ENCODE peak calls at places on chromosome 5, in eight cellular contexts. V is nephron progenitor cell, G is spleen, W is natural killer cell, C is HFF-Myc, Q is WERI-Rb-1, X is cardiac fibroblast, J is tibial nerve. R is an unnamed sample.

GRCh38 chr5:126122942-126123341 is 300.3 kb upstream of the GRAMD2B start:
- DNase-seq in X (no peak), J (no peak), G (no peak), C (no peak), V (no peak), Q (no peak), W (no peak), R (no peak)

GRCh38 chr5:27908341-27908740 is 870.0 kb upstream of the CDH9 start:
- DNase-seq in Q (no peak), V (no peak), J (no peak), C (no peak), G (no peak), W (no peak), X (no peak), R (no peak)

GRCh38 chr5:128174951-128175350 is 91.4 kb downstream of the SLC12A2 start:
- DNase-seq in J (no peak), V (no peak), W (no peak), C (no peak), X (peak; percentile 84), G (no peak), Q (no peak), R (no peak)

GRCh38 chr5:9920696-9921095 is 290.5 kb upstream of the TAS2R1 start:
- DNase-seq in J (no peak), G (no peak), W (no peak), Q (peak; percentile 32), V (no peak), C (no peak), X (no peak), R (no peak)

GRCh38 chr5:92543246-92543645 is 1037.8 kb downstream of the NR2F1-AS1 start:
- DNase-seq in J (no peak), C (no peak), Q (no peak), X (peak; percentile 46), W (no peak), G (no peak), V (no peak), R (no peak)

GRCh38 chr5:87195104-87195581 is 72.5 kb upstream of the RASA1 start:
- DNase-seq in V (no peak), X (peak; percentile 86), C (peak; percentile 43), J (no peak), G (no peak), Q (no peak), W (no peak), R (no peak)

GRCh38 chr5:109161914-109162683 is 247.7 kb downstream of the PJA2 start:
- DNase-seq in Q (no peak), X (peak; percentile 82), J (no peak), V (no peak), C (no peak), W (no peak), G (no peak), R (no peak)

GRCh38 chr5:98108497-98108896 is 665.0 kb upstream of the RGMB start:
- DNase-seq in Q (no peak), W (no peak), C (peak; percentile 78), V (no peak), J (no peak), X (peak; percentile 98), G (no peak), R (no peak)

GRCh38 chr5:135885031-135885430 is 10.6 kb downstream of the IL9 start:
- DNase-seq in J (no peak), G (no peak), V (no peak), C (no peak), X (no peak), Q (no peak), W (no peak), R (no peak)

GRCh38 chr5:135880801-135881200 is 14.8 kb downstream of the IL9 start:
- DNase-seq in G (no peak), C (no peak), Q (no peak), X (no peak), W (no peak), V (no peak), J (no peak), R (no peak)

GRCh38 chr5:135883026-135883425 is 12.6 kb downstream of the IL9 start:
- DNase-seq in X (no peak), J (no peak), G (no peak), V (no peak), Q (no peak), C (no peak), W (no peak), R (no peak)

GRCh38 chr5:135881244-135881643 is 14.4 kb downstream of the IL9 start:
- DNase-seq in J (no peak), G (no peak), W (no peak), X (no peak), V (no peak), Q (no peak), C (no peak), R (no peak)

DNA sequence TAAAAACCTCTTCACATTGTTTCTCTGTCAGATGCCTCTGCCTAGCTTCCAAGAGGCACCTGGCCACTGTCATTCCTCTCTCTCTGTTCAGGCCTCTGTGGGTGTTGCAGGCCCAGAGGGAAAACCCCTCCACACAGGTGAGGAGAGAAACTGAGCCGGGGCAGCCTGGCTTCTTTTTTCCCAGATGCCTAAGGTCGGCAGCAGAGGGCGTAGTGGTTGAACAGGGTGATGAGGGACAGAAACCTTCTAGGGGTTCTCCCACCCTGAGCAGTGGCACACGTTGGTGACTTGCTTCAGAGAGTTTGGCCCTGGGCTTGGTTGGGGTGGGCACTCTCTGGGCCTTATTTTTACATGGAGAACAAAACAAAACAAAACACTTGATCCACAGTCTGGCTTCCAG is 12.2 kb downstream of the IL9 start:
- DNase-seq in W (no peak), C (no peak), X (no peak), G (no peak), J (no peak), Q (peak; percentile 16), V (no peak), R (no peak)
- TF ChIP-seq CTCF in W (no peak), C (no peak), X (peak; percentile 20), G (no peak), J (no peak), Q (peak; percentile 46), V (no peak), R (peak; percentile 19)

GRCh38 chr5:84382363-84383295 is 2.1 kb downstream of the EDIL3 start:
- DNase-seq in G (no peak), J (peak; percentile 19), V (peak; percentile 75), Q (peak; percentile 64), C (no peak), W (no peak), X (peak; percentile 65), R (peak; percentile 91)

GRCh38 chr5:84378961-84379360 is 5.7 kb downstream of the EDIL3 start:
- DNase-seq in V (no peak), J (no peak), W (no peak), G (no peak), Q (no peak), C (no peak), X (peak; percentile 75), R (no peak)

GRCh38 chr5:84378420-84378819 is 6.3 kb downstream of the EDIL3 start:
- DNase-seq in G (no peak), V (no peak), C (no peak), X (peak; percentile 85), J (no peak), Q (no peak), W (no peak), R (no peak)

GRCh38 chr5:84381501-84382362 is 2.9 kb downstream of the EDIL3 start:
- DNase-seq in X (peak; percentile 44), Q (peak; percentile 33), C (no peak), G (no peak), V (no peak), J (no peak), W (no peak), R (no peak)

GRCh38 chr5:84379749-84380148 is 4.9 kb downstream of the EDIL3 start:
- DNase-seq in W (no peak), Q (no peak), X (peak; percentile 50), C (no peak), J (no peak), G (no peak), V (no peak), R (no peak)
- TF ChIP-seq CTCF in W (no peak), Q (no peak), X (peak; percentile 27), C (no peak), J (no peak), G (no peak), V (no peak), R (peak; percentile 84)

GRCh38 chr5:157870837-157871834 is 12.2 kb upstream of the CLINT1 start:
- DNase-seq in X (peak; percentile 86), W (no peak), C (no peak), Q (no peak), G (no peak), V (no peak), J (no peak), R (no peak)
- TF ChIP-seq CTCF in X (no peak), W (no peak), C (no peak), Q (no peak), G (no peak), V (no peak), J (no peak), R (peak; percentile 55)

DNA sequence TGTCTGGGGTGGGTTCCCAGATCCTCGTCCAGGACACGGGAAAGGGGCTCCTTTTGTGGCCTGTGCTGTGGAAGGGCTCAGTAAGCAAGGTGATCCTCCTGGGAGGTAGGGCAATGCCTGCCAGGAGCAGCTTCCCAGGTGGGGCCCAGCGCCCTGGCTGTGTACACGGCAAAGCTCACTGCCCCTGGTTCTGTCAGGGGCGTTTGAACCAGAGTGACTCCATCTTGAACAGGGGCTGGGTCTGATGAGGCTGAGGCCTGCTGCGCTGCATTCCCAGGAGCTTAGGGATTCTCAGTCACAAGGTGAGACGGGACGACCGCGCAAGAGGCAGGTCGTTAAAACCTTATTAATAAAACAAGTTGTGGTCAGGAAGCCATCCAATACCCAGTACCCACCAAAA is 19.9 kb upstream of the SLC12A7 start:
- DNase-seq in C (no peak), V (no peak), J (no peak), X (no peak), Q (no peak), W (no peak), G (no peak), R (no peak)
- TF ChIP-seq CTCF in C (no peak), V (no peak), J (no peak), X (no peak), Q (no peak), W (no peak), G (no peak), R (no peak)

DNA sequence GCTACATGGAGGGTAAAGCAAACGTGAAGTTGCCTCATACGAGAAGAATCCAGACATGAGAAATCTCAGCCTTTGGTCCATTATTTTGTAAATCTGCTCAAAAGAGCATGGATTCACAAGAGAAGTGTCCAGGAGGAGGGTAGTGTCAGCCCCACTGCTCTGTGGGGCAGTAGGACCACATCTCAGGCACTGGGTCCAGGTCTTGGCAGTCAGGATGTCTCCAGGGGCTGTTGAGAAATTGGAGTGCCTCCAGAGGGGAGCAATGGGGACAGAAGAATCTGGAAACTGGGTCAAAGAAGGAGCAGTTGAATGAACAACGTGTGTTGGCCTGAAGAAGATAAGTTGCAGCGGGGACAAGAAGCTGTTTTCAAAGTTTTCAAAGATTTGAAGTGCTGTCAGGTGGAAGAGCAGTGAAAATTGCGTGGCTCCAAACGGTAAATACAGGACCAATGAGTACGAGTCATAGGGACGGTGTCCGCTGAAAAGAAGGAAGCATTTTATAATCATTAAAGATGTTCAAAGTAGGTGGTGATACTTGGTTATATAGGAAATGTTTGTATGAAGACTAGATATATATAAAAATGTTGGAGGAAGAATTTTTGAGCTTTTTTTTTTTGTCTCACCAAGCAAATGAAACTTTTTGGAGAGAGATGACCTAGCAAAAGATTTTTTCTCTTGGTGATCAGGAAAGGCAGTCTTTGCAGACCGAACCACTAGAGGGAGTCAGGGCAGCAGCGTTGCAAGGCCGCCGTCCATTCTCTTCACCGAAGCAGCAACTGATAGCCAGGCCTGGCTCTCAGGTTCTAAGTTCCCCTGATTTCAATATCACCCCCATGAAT is 57.1 kb upstream of the ZBED3 start:
- DNase-seq in W (no peak), G (peak; percentile 82), V (peak; percentile 68), Q (peak; percentile 75), C (peak; percentile 43), J (peak; percentile 64), X (peak; percentile 86), R (no peak)
- TF ChIP-seq CTCF in W (peak; percentile 69), G (peak; percentile 12), V (peak; percentile 83), Q (peak; percentile 88), C (peak; percentile 89), J (peak; percentile 74), X (peak; percentile 95), R (peak; percentile 95)

GRCh38 chr5:102090770-102091169 is 205.3 kb downstream of the SLCO4C1 start:
- DNase-seq in J (no peak), X (peak; percentile 8), W (no peak), G (no peak), V (peak; percentile 13), Q (peak; percentile 71), C (no peak), R (no peak)
- TF ChIP-seq CTCF in J (no peak), X (no peak), W (no peak), G (no peak), V (peak; percentile 47), Q (peak; percentile 82), C (peak; percentile 31), R (peak; percentile 29)